ENCODE peak calls at places on chromosomes 4 and X, in five cellular contexts. Y is heart left ventricle; E is thoracic aorta; O is stimulated activated CD4-positive, alpha-beta T cell treated with anti-CD3 and anti-CD28 coated beads, Interleukin-1b, Interleukin-23, amount 100 ng/mL, for 48 hours; S is activated naive CD4-positive, alpha-beta T cell treated with anti-CD3 and anti-CD28 coated beads, Interleukin-2, amount 10 ng/mL, durations not matched to agents 7 days and 5 days. L is an unnamed sample.

GRCh38 chr4:79584352-79584751 is 176.3 kb upstream of the GK2 start:
- DNase-seq in O (no peak), S (no peak), E (no peak), Y (no peak), L (no peak)

GRCh38 chr4:118823471-118823870 is 12.5 kb downstream of the SEC24D start:
- DNase-seq in Y (no peak), O (no peak), S (no peak), E (no peak), L (no peak)

GRCh38 chr4:16082424-16083216 is 1.2 kb downstream of the PROM1 start:
- DNase-seq in Y (peak; percentile 27), S (peak; percentile 25), E (no peak), O (peak; percentile 9), L (peak; percentile 39)

GRCh38 chr4:125744891-125745364 is 430.2 kb downstream of the FAT4 start:
- DNase-seq in S (no peak), E (no peak), O (no peak), Y (no peak), L (no peak)

GRCh38 chr4:42361475-42361874 is 35.8 kb upstream of the SHISA3 start:
- DNase-seq in O (no peak), E (no peak), S (no peak), Y (no peak), L (no peak)

GRCh38 chr4:5758741-5759140 is 47.7 kb downstream of the EVC start:
- DNase-seq in E (no peak), S (no peak), O (peak; percentile 69), Y (no peak), L (peak; percentile 85)

GRCh38 chr4:112973897-112974296 is 75.6 kb upstream of the ANK2 start:
- DNase-seq in Y (no peak), E (no peak), O (no peak), S (no peak), L (no peak)

GRCh38 chrX:17743913-17744312 is 6.6 kb downstream of the SCML1 start:
- DNase-seq in S (no peak), E (no peak), Y (no peak), O (no peak), L (no peak)

GRCh38 chr4:46329118-46329976 is 60.6 kb downstream of the GABRA2 start:
- DNase-seq in Y (no peak), O (no peak), S (no peak), E (no peak), L (peak; percentile 1)

GRCh38 chr4:26785312-26785711 is 75.3 kb upstream of the STIM2 start:
- DNase-seq in S (no peak), O (no peak), E (no peak), Y (no peak), L (no peak)

GRCh38 chr4:94995684-94996394 is 238.1 kb downstream of the BMPR1B start:
- DNase-seq in E (no peak), Y (peak; percentile 22), O (no peak), S (no peak), L (peak; percentile 6)

GRCh38 chr4:19382993-19383392 is 868.7 kb upstream of the SLIT2 start:
- DNase-seq in O (no peak), E (no peak), S (no peak), Y (no peak), L (no peak)

GRCh38 chr4:125735107-125735506 is 420.4 kb downstream of the FAT4 start:
- DNase-seq in E (no peak), Y (no peak), O (no peak), S (no peak), L (no peak)

GRCh38 chr4:84089652-84090437 is 409.2 kb downstream of the NKX6-1 start:
- DNase-seq in S (no peak), O (no peak), E (no peak), Y (no peak), L (no peak)

GRCh38 chrX:105150557-105150956 is 69.9 kb downstream of the TEX13A start:
- DNase-seq in Y (no peak), S (no peak), O (no peak), E (no peak), L (no peak)

GRCh38 chr4:2301806-2302205 is 39.9 kb upstream of the MXD4 start:
- DNase-seq in O (no peak), E (no peak), Y (no peak), S (no peak), L (no peak)

GRCh38 chrX:112636288-112636687 is 43.5 kb downstream of the LHFPL1 start:
- DNase-seq in E (no peak), Y (no peak), O (no peak), S (no peak), L (no peak)

GRCh38 chr4:70901984-70902576 is at the start of gene MOB1B:
- DNase-seq in E (peak; percentile 54), S (peak; percentile 93), Y (peak; percentile 90), O (peak; percentile 86), L (peak; percentile 93)

GRCh38 chr4:157265281-157265680 is 44.8 kb downstream of the GRIA2 start:
- DNase-seq in S (no peak), E (no peak), O (no peak), Y (no peak), L (no peak)

GRCh38 chrX:119887721-119888425 is 7.8 kb upstream of the AKAP14 start:
- DNase-seq in E (no peak), S (peak; percentile 70), O (peak; percentile 63), Y (peak; percentile 43), L (peak; percentile 70)

GRCh38 chr4:7190668-7191545 is 1.4 kb upstream of the SORCS2 start:
- DNase-seq in Y (no peak), E (no peak), O (no peak), S (no peak), L (no peak)

GRCh38 chrX:33183366-33183765 is 28.0 kb downstream of the DMD start:
- DNase-seq in Y (peak; percentile 51), O (no peak), S (no peak), E (no peak), L (no peak)

GRCh38 chr4:151801547-151802516 is 41.0 kb upstream of the GATB start:
- DNase-seq in E (no peak), S (peak; percentile 66), Y (no peak), O (peak; percentile 66), L (peak; percentile 76)

GRCh38 chr4:32161382-32161781 is 1441.2 kb downstream of the PCDH7 start:
- DNase-seq in Y (no peak), E (no peak), S (no peak), O (no peak), L (no peak)

GRCh38 chrX:53001958-53002357 is 43.6 kb upstream of the FAM156A start:
- DNase-seq in O (no peak), E (no peak), S (no peak), Y (no peak), L (no peak)

GRCh38 chr4:79413032-79413431 is 5.0 kb upstream of the GK2 start:
- DNase-seq in O (no peak), Y (no peak), S (no peak), E (no peak), L (no peak)

GRCh38 chrX:151712253-151712652 is 3.6 kb upstream of the FATE1 start:
- DNase-seq in Y (no peak), E (no peak), S (no peak), O (no peak), L (no peak)